ENCODE peak calls at places on chromosomes 16 and 17, in four cellular contexts. A is BJ; K is activated gamma-delta T cell treated with anti-CD3 and anti-CD28 coated beads, Interleukin-2, amount 50 U/mL, for 16 hours; I is Caco-2. G is an unnamed sample.

GRCh38 chr17:15414502-15415348 is 52.7 kb downstream of the CDRT4 start:
- DNase-seq in K (no peak), A (no peak), I (no peak), G (no peak)

GRCh38 chr17:77540975-77541374 is 400.2 kb downstream of the SEC14L1 start:
- DNase-seq in A (no peak), K (no peak), I (no peak), G (no peak)

GRCh38 chr17:57622886-57623433 is 122.1 kb downstream of the CCDC182 start:
- DNase-seq in I (no peak), K (no peak), A (peak; percentile 19), G (no peak)

GRCh38 chr17:12996941-12997340 is 20.9 kb downstream of the ELAC2 start:
- DNase-seq in I (no peak), A (no peak), K (no peak), G (no peak)

GRCh38 chr17:43699438-43699756 is 37.7 kb upstream of the MEOX1 start:
- DNase-seq in A (no peak), K (no peak), I (no peak), G (no peak)

GRCh38 chr16:86297391-86297790 is 212.9 kb upstream of the FOXF1 start:
- DNase-seq in K (no peak), A (no peak), I (no peak), G (no peak)

GRCh38 chr16:65054457-65054856 is 67.4 kb downstream of the CDH11 start:
- DNase-seq in A (no peak), K (no peak), I (no peak), G (no peak)

GRCh38 chr17:63946440-63947363 is 14.6 kb upstream of the CD79B start:
- DNase-seq in K (peak; percentile 30), A (no peak), I (peak; percentile 61), G (peak; percentile 68)

GRCh38 chr17:51224615-51225262 is 35.1 kb downstream of the MBTD1 start:
- DNase-seq in I (no peak), K (no peak), A (no peak), G (no peak)

GRCh38 chr17:75163074-75163473 is 8.8 kb upstream of the JPT1 start:
- DNase-seq in K (no peak), I (peak; percentile 23), A (no peak), G (no peak)

GRCh38 chr17:75684249-75684648 is 17.1 kb downstream of the SAP30BP start:
- DNase-seq in I (no peak), K (no peak), A (no peak), G (no peak)

GRCh38 chr17:75914643-75915265 is 10.1 kb upstream of the MRPL38 start:
- DNase-seq in A (no peak), K (no peak), I (no peak), G (no peak)

GRCh38 chr17:76659928-76660614 is 16.5 kb upstream of the ST6GALNAC1 start:
- DNase-seq in A (no peak), I (peak; percentile 51), K (no peak), G (no peak)

GRCh38 chr16:963913-964695 is 6.7 kb downstream of the LMF1 start:
- DNase-seq in K (no peak), I (no peak), A (peak; percentile 12), G (no peak)

GRCh38 chr17:44502598-44503079 is 567 bp downstream of the GPATCH8 start:
- DNase-seq in K (no peak), A (no peak), I (no peak), G (no peak)

GRCh38 chr16:50680907-50681885 is at the start of gene SNX20:
- DNase-seq in I (peak; percentile 19), K (peak; percentile 43), A (no peak), G (peak; percentile 78)

GRCh38 chr16:89442588-89442987 is 47.8 kb downstream of the ANKRD11 start:
- DNase-seq in I (no peak), A (no peak), K (no peak), G (no peak)

GRCh38 chr16:82761858-82762257 is 135.1 kb downstream of the CDH13 start:
- DNase-seq in A (no peak), I (no peak), K (no peak), G (no peak)

GRCh38 chr17:34579979-34580684 is 750 bp downstream of the TMEM132E start:
- DNase-seq in A (no peak), K (no peak), I (no peak), G (no peak)

GRCh38 chr17:5745091-5745820 is 160.9 kb upstream of the NLRP1 start:
- DNase-seq in K (no peak), I (no peak), A (no peak), G (no peak)

GRCh38 chr16:86824751-86825310 is 246.5 kb downstream of the FOXL1 start:
- DNase-seq in I (no peak), A (no peak), K (no peak), G (no peak)

GRCh38 chr17:9918804-9919352 is 13.8 kb upstream of the RCVRN start:
- DNase-seq in A (no peak), I (no peak), K (no peak), G (no peak)

GRCh38 chr17:17820046-17820445 is 16.7 kb downstream of the SREBF1 start:
- DNase-seq in K (no peak), I (no peak), A (no peak), G (no peak)

GRCh38 chr16:88619859-88620655 is 18.3 kb upstream of the IL17C start:
- DNase-seq in K (peak; percentile 64), A (no peak), I (no peak), G (peak; percentile 83)

GRCh38 chr17:78653382-78653781 is 76.2 kb upstream of the DNAH17 start:
- DNase-seq in I (no peak), K (no peak), A (no peak), G (no peak)

GRCh38 chr17:72924181-72924580 is 168.3 kb downstream of the SLC39A11 start:
- DNase-seq in I (no peak), K (no peak), A (no peak), G (no peak)

GRCh38 chr17:4934173-4934979 is 2.3 kb downstream of the GP1BA start:
- DNase-seq in K (no peak), A (no peak), I (no peak), G (no peak)

GRCh38 chr16:8130197-8130596 is 460.1 kb downstream of the TMEM114 start:
- DNase-seq in K (no peak), A (no peak), I (no peak), G (no peak)

GRCh38 chr17:49676276-49676868 is 1.5 kb downstream of the SPOP start:
- DNase-seq in A (no peak), K (no peak), I (no peak), G (no peak)

GRCh38 chr17:49747632-49748031 is 16.3 kb downstream of the FAM117A start:
- DNase-seq in I (no peak), A (no peak), K (no peak), G (no peak)

GRCh38 chr17:64037180-64037579 is 16.7 kb upstream of the ICAM2 start:
- DNase-seq in K (no peak), I (no peak), A (no peak), G (no peak)

GRCh38 chr17:71413935-71414334 is 706.9 kb upstream of the SOX9 start:
- DNase-seq in I (no peak), K (no peak), A (no peak), G (no peak)